ENCODE peak calls at places on chromosomes 6 and 20, in nine cellular contexts. W, N, K, G, R, H, M, U and F are unnamed samples.

GRCh38 chr20:38109025-38109541 is 56.0 kb downstream of the TGM2 start:
- DNase-seq in N (no peak), U (no peak), H (no peak), G (peak), W (peak), R (peak), K (peak), M (no peak), F (no peak)

GRCh38 chr6:81748946-81749345 is 3.5 kb downstream of the TENT5A start:
- DNase-seq in G (no peak), M (no peak), W (no peak), R (no peak), U (no peak), H (no peak), K (no peak), N (no peak), F (no peak)

GRCh38 chr20:16125810-16126209 is 447.4 kb downstream of the KIF16B start:
- DNase-seq in N (no peak), W (no peak), K (no peak), M (no peak), H (no peak), G (no peak), R (no peak), U (no peak), F (no peak)

GRCh38 chr6:25816252-25816651 is 15.6 kb downstream of the SLC17A1 start:
- DNase-seq in G (no peak), N (no peak), R (no peak), K (no peak), H (no peak), U (no peak), M (no peak), W (no peak), F (no peak)

GRCh38 chr6:34743625-34744293 is 13.5 kb upstream of the SNRPC start:
- DNase-seq in H (no peak), W (no peak), G (no peak), R (no peak), M (no peak), N (no peak), K (no peak), U (no peak), F (peak)

GRCh38 chr6:158772172-158772571 is 47.0 kb downstream of the EZR start:
- DNase-seq in R (no peak), M (no peak), W (peak), N (no peak), H (no peak), K (no peak), G (no peak), U (no peak), F (no peak)

GRCh38 chr6:120869397-120869796 is 464.9 kb downstream of the TBC1D32 start:
- DNase-seq in K (no peak), N (no peak), G (no peak), U (no peak), R (no peak), W (no peak), M (no peak), H (no peak), F (no peak)

GRCh38 chr20:24379116-24379927 is 90.1 kb upstream of the SYNDIG1 start:
- DNase-seq in K (peak), G (peak), U (no peak), R (no peak), M (no peak), N (no peak), W (peak), H (no peak), F (no peak)

GRCh38 chr6:3744211-3744900 is 7.2 kb downstream of the PXDC1 start:
- DNase-seq in N (no peak), W (peak), M (no peak), G (no peak), U (no peak), H (peak), R (no peak), K (no peak), F (no peak)

GRCh38 chr20:31515775-31516107 is 1.5 kb downstream of the HM13 start:
- DNase-seq in G (no peak), N (no peak), M (no peak), K (no peak), R (no peak), U (no peak), W (no peak), H (no peak), F (no peak)

GRCh38 chr6:106823732-106824351 is 150.7 kb downstream of the CD24 start:
- DNase-seq in R (no peak), M (no peak), N (no peak), U (no peak), K (no peak), G (no peak), H (no peak), W (no peak), F (no peak)

GRCh38 chr6:45626087-45626891 is 248.6 kb upstream of the SUPT3H start:
- DNase-seq in G (no peak), N (no peak), K (no peak), H (peak), M (no peak), U (no peak), R (peak), W (peak), F (no peak)